ENCODE peak calls at places on chromosomes 11 and 22, in four cellular contexts. X, M, U and I are unnamed samples.

GRCh38 chr11:120062561-120062930 is 75.4 kb downstream of the TRIM29 start:
- DNase-seq in X (no peak), M (no peak), U (no peak), I (peak)

GRCh38 chr11:10623797-10624761 is 55.6 kb upstream of the LYVE1 start:
- DNase-seq in X (peak), M (no peak), U (no peak), I (peak)

GRCh38 chr11:17473071-17473744 is 3.4 kb downstream of the ABCC8 start:
- DNase-seq in X (peak), M (no peak), U (no peak), I (no peak)

GRCh38 chr22:49862408-49862776 is 8.7 kb downstream of the ZBED4 start:
- DNase-seq in X (no peak), M (no peak), U (no peak), I (peak)

GRCh38 chr11:46918087-46918751 is at the start of gene LRP4:
- DNase-seq in X (peak), M (peak), U (no peak), I (no peak)

GRCh38 chr22:22855617-22856308 is 31.9 kb upstream of the IGLL5 start:
- DNase-seq in X (peak), M (no peak), U (no peak), I (no peak)

GRCh38 chr22:22578702-22579424 is 19.8 kb upstream of the PRAME start:
- DNase-seq in X (peak), M (peak), U (no peak), I (no peak)

GRCh38 chr11:101436511-101437142 is 147.2 kb downstream of the TRPC6 start:
- DNase-seq in X (no peak), M (no peak), U (no peak), I (no peak)

GRCh38 chr11:13091804-13092203 is 82.7 kb downstream of the RASSF10 start:
- DNase-seq in X (no peak), M (no peak), U (no peak), I (no peak)

GRCh38 chr11:57167125-57167839 is 14.5 kb upstream of the LRRC55 start:
- DNase-seq in X (no peak), M (no peak), U (no peak), I (no peak)

GRCh38 chr11:130762342-130763037 is 153.8 kb downstream of the SNX19 start:
- DNase-seq in X (peak), M (no peak), U (no peak), I (no peak)

GRCh38 chr11:61104963-61105362 is 2.7 kb downstream of the CD5 start:
- DNase-seq in X (no peak), M (no peak), U (no peak), I (peak)

GRCh38 chr11:28697920-28698827 is 590.0 kb downstream of the METTL15 start:
- DNase-seq in X (peak), M (peak), U (no peak), I (peak)

GRCh38 chr11:68783216-68783821 is 32.0 kb upstream of the TESMIN start:
- DNase-seq in X (no peak), M (peak), U (no peak), I (no peak)

GRCh38 chr11:85961930-85962363 is 106.8 kb downstream of the CCDC83 start:
- DNase-seq in X (no peak), M (no peak), U (no peak), I (no peak)

GRCh38 chr11:115199501-115199900 is 304.7 kb downstream of the CADM1 start:
- DNase-seq in X (peak), M (no peak), U (no peak), I (no peak)

GRCh38 chr11:2293396-2294339 is 8.1 kb downstream of the C11orf21 start:
- DNase-seq in X (no peak), M (peak), U (no peak), I (peak)